ENCODE peak calls at places on chromosomes 4 and X, in four cellular contexts. L, U, C and E are unnamed samples.

GRCh38 chr4:84669201-84669600 is 86.3 kb downstream of the CDS1 start:
- DNase-seq in C (no peak), U (no peak), L (no peak), E (no peak)

GRCh38 chrX:104105863-104106262 is 6.5 kb upstream of the ZCCHC18 start:
- DNase-seq in L (no peak), C (no peak), U (no peak), E (no peak)

GRCh38 chr4:158182736-158183135 is 9.9 kb upstream of the GASK1B start:
- DNase-seq in L (no peak), U (no peak), C (no peak), E (peak)

GRCh38 chrX:154320406-154320805 is 24.8 kb downstream of the TKTL1 start:
- DNase-seq in L (no peak), C (no peak), U (no peak), E (no peak)

GRCh38 chr4:25954293-25954904 is 40.4 kb downstream of the SMIM20 start:
- DNase-seq in U (no peak), L (no peak), C (no peak), E (no peak)

GRCh38 chrX:1657367-1658082 is 42.7 kb downstream of the ASMT start:
- DNase-seq in U (peak), C (no peak), L (no peak), E (no peak)

GRCh38 chr4:15809058-15809457 is 30.9 kb downstream of the CD38 start:
- DNase-seq in C (no peak), U (peak), L (no peak), E (no peak)

GRCh38 chr4:52824603-52825310 is 37.4 kb upstream of the RASL11B start:
- DNase-seq in C (peak), U (no peak), L (no peak), E (no peak)

GRCh38 chrX:136598631-136599030 is 49.3 kb upstream of the CD40LG start:
- DNase-seq in U (no peak), L (no peak), C (no peak), E (no peak)

GRCh38 chrX:109389917-109390316 is 92.0 kb downstream of the GUCY2F start:
- DNase-seq in L (no peak), C (no peak), U (no peak), E (no peak)

GRCh38 chr4:152106113-152106763 is 345.4 kb upstream of the GATB start:
- DNase-seq in L (no peak), U (no peak), C (peak), E (no peak)

GRCh38 chrX:147838465-147839131 is 73.1 kb upstream of the FMR1 start:
- DNase-seq in C (peak), U (no peak), L (no peak), E (no peak)

GRCh38 chrX:152663086-152663485 is 25.4 kb downstream of the GABRQ start:
- DNase-seq in C (no peak), L (no peak), U (no peak), E (no peak)

GRCh38 chrX:9471571-9471985 is 6.7 kb downstream of the TBL1X start:
- DNase-seq in U (no peak), C (peak), L (no peak), E (no peak)

GRCh38 chr4:54560513-54560912 is 97.2 kb upstream of the KIT start:
- DNase-seq in L (no peak), C (no peak), U (no peak), E (no peak)

GRCh38 chrX:153755136-153755535 is 8.9 kb upstream of the PLXNB3 start:
- DNase-seq in L (no peak), U (no peak), C (no peak), E (no peak)

GRCh38 chr4:8320386-8320750 is 50.8 kb downstream of the HTRA3 start:
- DNase-seq in C (peak), U (no peak), L (peak), E (peak)

GRCh38 chrX:111164728-111165127 is 68.7 kb downstream of the PAK3 start:
- DNase-seq in L (no peak), C (no peak), U (no peak), E (peak)

GRCh38 chrX:71543316-71543715 is 10.4 kb downstream of the OGT start:
- DNase-seq in L (no peak), C (no peak), U (no peak), E (no peak)

GRCh38 chr4:178339769-178340168 is 897.5 kb upstream of the AGA start:
- DNase-seq in L (no peak), U (no peak), C (no peak), E (no peak)

GRCh38 chr4:72777436-72777835 is 208.4 kb upstream of the ADAMTS3 start:
- DNase-seq in C (no peak), L (no peak), U (no peak), E (no peak)

DNA sequence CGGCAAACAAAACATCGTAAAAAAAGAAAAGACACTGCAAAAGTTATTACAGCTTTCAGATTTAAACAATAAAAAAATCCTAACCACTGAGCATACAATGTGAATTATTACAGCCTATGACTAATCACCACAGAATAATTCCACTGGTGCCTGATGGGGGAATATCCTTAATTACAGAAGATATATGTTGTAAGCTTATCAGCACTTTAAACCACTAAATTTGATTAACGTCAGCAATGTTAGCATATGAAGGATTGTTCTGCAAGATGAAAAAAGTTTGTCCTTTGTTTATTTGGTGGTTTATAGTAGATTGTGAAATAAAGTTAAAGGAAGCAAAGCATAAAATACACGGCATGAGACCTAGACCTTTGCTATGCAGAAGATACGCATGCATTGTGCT is 210.2 kb upstream of the ADAMTS3 start:
- DNase-seq in U (no peak), L (no peak), C (no peak), E (no peak)
- TF ChIP-seq CREB1 in U (no peak), L (no peak), C (no peak), E (no peak)

DNA sequence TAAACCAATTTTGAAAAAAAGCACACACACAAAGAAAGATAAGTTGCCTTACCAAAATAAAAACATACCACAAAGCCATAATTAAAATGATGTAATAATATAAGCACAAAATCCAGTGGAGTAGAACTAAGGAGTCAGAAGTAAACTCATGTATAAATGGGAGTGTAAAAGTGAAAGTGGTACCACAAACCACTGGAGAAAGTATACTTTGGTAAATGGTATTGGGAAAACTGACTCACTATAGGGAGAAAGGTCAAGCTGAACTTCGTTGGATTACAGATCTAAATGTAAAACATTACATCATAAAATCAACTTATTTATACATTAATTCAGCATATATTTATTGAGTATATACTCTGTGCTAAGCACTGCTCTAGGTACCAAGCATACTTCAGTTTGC is 46.3 kb upstream of the HHIP start:
- DNase-seq in U (no peak), L (no peak), C (no peak), E (no peak)
- TF ChIP-seq SRF in U (no peak), L (no peak), C (no peak), E (no peak)

GRCh38 chrX:22686138-22686541 is 313.6 kb upstream of the DDX53 start:
- DNase-seq in C (no peak), L (no peak), U (no peak), E (no peak)

GRCh38 chrX:22690116-22690515 is 309.6 kb upstream of the DDX53 start:
- DNase-seq in C (no peak), U (no peak), L (no peak), E (no peak)

GRCh38 chrX:22689290-22689689 is 310.5 kb upstream of the DDX53 start:
- DNase-seq in U (no peak), C (no peak), L (no peak), E (no peak)

DNA sequence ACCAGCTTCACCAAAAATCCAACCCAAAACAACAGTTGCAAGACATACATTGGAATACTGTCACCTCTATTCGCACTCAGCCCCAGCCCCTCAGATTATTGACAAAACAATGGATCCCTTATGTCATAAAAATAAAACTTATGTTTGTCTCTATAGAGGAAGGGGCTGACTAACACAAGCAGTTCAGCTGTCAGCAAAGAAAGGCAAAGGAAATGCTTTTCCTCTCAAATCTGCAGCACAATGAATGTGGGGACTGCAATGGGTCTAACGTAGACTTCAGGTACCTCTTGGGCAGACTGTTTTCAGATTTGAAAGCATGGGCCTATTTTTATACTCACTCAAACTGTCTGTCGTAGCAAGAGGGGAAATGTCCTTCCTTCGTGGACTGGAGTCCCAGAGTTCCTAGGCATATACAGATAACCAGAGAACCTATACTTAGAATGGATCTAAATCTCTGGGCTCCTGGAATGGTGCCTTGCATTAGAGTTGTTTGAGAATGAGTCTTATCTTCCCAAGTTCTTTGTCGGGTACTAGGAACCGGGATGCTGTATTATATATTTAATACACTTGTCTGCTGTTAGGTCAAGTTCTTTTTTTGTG is 307.7 kb upstream of the DDX53 start:
- DNase-seq in L (no peak), C (no peak), U (no peak), E (no peak)
- TF ChIP-seq CREB1 in L (no peak), C (no peak), U (no peak), E (no peak)

GRCh38 chr4:119835511-119835910 is 206.9 kb upstream of the PDE5A start:
- DNase-seq in U (no peak), L (no peak), C (no peak), E (no peak)
- TF ChIP-seq SRF in U (no peak), L (no peak), C (no peak), E (no peak)